ENCODE peak calls at places on chromosomes 5 and 9, in five cellular contexts. B is body of pancreas, G is fibroblast of lung, Y is IMR-90, E is AG04450. S is an unnamed sample. For H3K9me3, the result is how much of the 10 kb centered on the place peaks cover.

GRCh38 chr9:82763631-82764030 is 299.3 kb downstream of the RASEF start:
- DNase-seq in E (no peak), G (no peak), Y (no peak), B (no peak), S (no peak)

GRCh38 chr9:2158111-2158610 is 143.0 kb downstream of the SMARCA2 start:
- DNase-seq in B (peak), Y (peak), E (no peak), G (peak), S (peak)

GRCh38 chr9:1050125-1050895 is at the start of gene DMRT2:
- DNase-seq in B (peak), Y (peak), E (no peak), G (peak), S (peak)

GRCh38 chr9:136927343-136928261 is 16.9 kb downstream of the FBXW5 start:
- DNase-seq in G (no peak), E (no peak), B (no peak), Y (peak), S (no peak)

GRCh38 chr9:137355445-137356365 is 53.6 kb upstream of the NRARP start:
- DNase-seq in B (no peak), E (no peak), G (no peak), Y (peak), S (no peak)

GRCh38 chr9:120710110-120710981 is 3.9 kb downstream of the MEGF9 start:
- DNase-seq in E (no peak), Y (peak), G (peak), B (peak), S (peak)

GRCh38 chr9:121750715-121751623 is 99.5 kb downstream of the DAB2IP start:
- DNase-seq in E (no peak), Y (no peak), G (no peak), B (peak), S (peak)

GRCh38 chr9:3845549-3845948 is 319.7 kb upstream of the RFX3 start:
- DNase-seq in Y (no peak), G (no peak), E (no peak), B (no peak), S (no peak)

GRCh38 chr9:70120834-70121510 is 77.3 kb downstream of the MAMDC2 start:
- DNase-seq in E (peak), Y (peak), G (peak), B (peak), S (no peak)

GRCh38 chr9:133990366-133991210 is 1.5 kb downstream of the VAV2 start:
- DNase-seq in B (peak), E (no peak), G (peak), Y (peak), S (peak)

GRCh38 chr9:98797491-98797890 is 1.1 kb upstream of the ANKS6 start:
- DNase-seq in G (no peak), B (no peak), Y (no peak), E (no peak), S (no peak)

GRCh38 chr9:128877852-128878251 is 3.9 kb downstream of the KYAT1 start:
- DNase-seq in B (no peak), Y (no peak), G (no peak), E (no peak), S (no peak)

GRCh38 chr9:136223871-136224640 is 19.1 kb upstream of the LHX3 start:
- DNase-seq in Y (no peak), B (no peak), G (no peak), E (no peak), S (no peak)

GRCh38 chr9:87338075-87338989 is 159.3 kb upstream of the DAPK1 start:
- DNase-seq in B (no peak), Y (no peak), E (no peak), G (no peak), S (no peak)

GRCh38 chr5:154309361-154309725 is 118.8 kb downstream of the GALNT10 start:
- DNase-seq in G (no peak), Y (peak), E (no peak), B (no peak), S (no peak)

GRCh38 chr5:88660947-88661869 is 221.8 kb downstream of the MEF2C start:
- DNase-seq in Y (peak), G (peak), B (peak), E (no peak), S (no peak)

GRCh38 chr5:77146896-77147295 is 59.8 kb upstream of the ZBED3 start:
- DNase-seq in E (no peak), G (no peak), Y (no peak), B (no peak), S (no peak)

GRCh38 chr9:2241461-2241874 is 226.3 kb downstream of the SMARCA2 start:
- DNase-seq in B (peak), Y (peak), G (peak), E (peak), S (no peak)

GRCh38 chr5:111680737-111681413 is 76.1 kb downstream of the NREP start:
- DNase-seq in B (peak), E (peak), G (peak), Y (peak), S (peak)

GRCh38 chr5:154077692-154078091 is 38.9 kb downstream of the MFAP3 start:
- DNase-seq in E (no peak), Y (peak), B (peak), G (peak), S (peak)

GRCh38 chr5:59038169-59039002 is 455.5 kb downstream of the RAB3C start:
- DNase-seq in E (no peak), Y (peak), B (no peak), G (peak), S (no peak)

GRCh38 chr9:107123389-107123788 is 159.7 kb upstream of the RAD23B start:
- DNase-seq in E (no peak), Y (no peak), G (no peak), B (no peak), S (no peak)

GRCh38 chr9:129822825-129823162 is 1.1 kb downstream of the TOR1A start:
- DNase-seq in B (no peak), E (no peak), G (no peak), Y (no peak), S (no peak)

GRCh38 chr5:78899922-78900362 is 85.2 kb downstream of the ARSB start:
- DNase-seq in B (peak), Y (peak), G (peak), E (no peak), S (peak)

GRCh38 chr9:6197330-6197729 is 18.3 kb upstream of the IL33 start:
- DNase-seq in E (no peak), Y (peak), G (peak), B (peak), S (peak)

GRCh38 chr9:111094433-111095421 is 56.5 kb upstream of the LPAR1 start:
- DNase-seq in E (peak), B (peak), Y (peak), G (peak), S (no peak)

GRCh38 chr9:99694393-99694792 is 127.3 kb upstream of the NR4A3 start:
- DNase-seq in Y (no peak), E (no peak), B (no peak), G (no peak), S (no peak)

GRCh38 chr9:136722969-136723356 is 10.6 kb downstream of the DIPK1B start:
- DNase-seq in E (no peak), Y (no peak), G (no peak), B (no peak), S (no peak)

GRCh38 chr9:36993933-36994764 is 39.9 kb downstream of the PAX5 start:
- DNase-seq in Y (no peak), E (no peak), G (no peak), B (no peak), S (no peak)

GRCh38 chr5:45205403-45205961 is 396.7 kb downstream of the MRPS30 start:
- DNase-seq in E (no peak), B (no peak), Y (no peak), G (no peak), S (no peak)

DNA sequence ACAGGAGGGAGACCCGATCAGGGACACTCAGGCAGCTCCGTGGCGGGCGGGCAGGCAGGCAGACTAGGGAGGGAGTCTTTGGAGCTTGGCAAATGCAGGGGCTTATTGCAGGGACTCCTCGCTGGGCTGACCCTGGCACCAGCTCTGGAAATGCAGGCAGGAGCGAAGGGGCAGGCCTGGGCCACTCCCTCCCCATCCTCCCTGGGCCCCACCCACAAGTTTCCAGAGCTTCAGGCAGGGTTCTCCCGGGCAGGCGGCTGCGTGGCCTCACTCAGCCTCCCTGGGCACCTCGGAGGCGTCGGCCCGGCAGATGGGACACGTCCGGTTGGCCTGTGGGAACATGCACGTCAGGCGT is 8.5 kb downstream of the RNF44 start:
- DNase-seq in G (no peak), E (no peak), B (no peak), Y (no peak), S (no peak)
- H3K27ac ChIP-seq in G (no peak), E (no peak), B (no peak), Y (no peak), S (no peak)

DNA sequence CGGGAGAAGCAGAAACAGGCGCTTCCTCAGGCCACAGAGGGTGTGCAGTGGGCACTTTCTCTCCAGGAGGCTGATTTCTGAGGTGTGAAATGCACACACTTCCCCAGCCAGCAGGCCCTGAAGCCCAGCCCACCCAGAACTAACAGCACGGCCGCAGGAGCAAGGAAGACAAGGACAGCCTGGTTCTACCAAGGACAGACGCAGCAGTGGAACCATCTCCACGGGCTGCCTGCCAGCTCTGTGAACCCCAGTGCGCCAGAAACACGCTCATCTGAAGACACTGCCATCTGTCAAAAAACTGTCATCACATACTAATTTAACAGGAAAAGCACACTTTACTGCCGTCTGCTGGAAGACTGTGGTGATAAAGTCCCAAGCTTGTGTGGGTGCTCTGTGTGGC is 40.7 kb downstream of the MAPK9 start:
- DNase-seq in G (no peak), B (no peak), E (no peak), Y (no peak), S (no peak)
- H3K9me3 ChIP-seq in G (under half), B (half or more), E (half or more), Y (half or more), S (under half)

DNA sequence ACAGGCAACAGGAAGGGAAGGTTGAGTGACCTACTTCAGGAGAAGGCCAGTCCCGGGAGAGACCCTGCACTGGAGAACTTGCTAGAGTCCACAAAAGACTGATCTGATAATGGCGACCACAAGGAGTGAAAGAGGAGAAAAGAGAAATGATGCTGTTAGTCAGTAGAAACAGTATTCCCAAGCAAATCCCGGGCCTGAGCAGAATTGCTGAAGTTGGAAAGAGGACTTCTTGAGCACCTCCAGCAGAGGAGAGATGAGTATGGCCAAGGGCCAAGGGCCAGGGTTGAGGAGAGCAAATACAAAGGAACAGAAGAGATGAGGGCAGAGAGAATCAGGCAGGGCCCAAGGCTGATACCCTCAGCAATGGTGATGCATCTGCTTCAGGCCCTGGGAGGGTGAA is 392.2 kb downstream of the EBF1 start:
- DNase-seq in B (no peak), Y (no peak), E (no peak), G (no peak), S (no peak)
- H3K4me3 ChIP-seq in B (no peak), Y (no peak), E (no peak), G (no peak), S (no peak)

GRCh38 chr5:157484768-157485167 is 24.8 kb downstream of the NIPAL4 start:
- DNase-seq in E (no peak), G (peak), Y (peak), B (no peak), S (no peak)

GRCh38 chr5:157487358-157487757 is 27.3 kb downstream of the NIPAL4 start:
- DNase-seq in Y (no peak), B (no peak), G (no peak), E (no peak), S (no peak)

GRCh38 chr5:157485811-157486739 is 26.1 kb downstream of the NIPAL4 start:
- DNase-seq in B (no peak), G (no peak), Y (no peak), E (no peak), S (no peak)

GRCh38 chr5:157485340-157485739 is 25.3 kb downstream of the NIPAL4 start:
- DNase-seq in G (no peak), E (no peak), B (no peak), Y (no peak), S (no peak)

DNA sequence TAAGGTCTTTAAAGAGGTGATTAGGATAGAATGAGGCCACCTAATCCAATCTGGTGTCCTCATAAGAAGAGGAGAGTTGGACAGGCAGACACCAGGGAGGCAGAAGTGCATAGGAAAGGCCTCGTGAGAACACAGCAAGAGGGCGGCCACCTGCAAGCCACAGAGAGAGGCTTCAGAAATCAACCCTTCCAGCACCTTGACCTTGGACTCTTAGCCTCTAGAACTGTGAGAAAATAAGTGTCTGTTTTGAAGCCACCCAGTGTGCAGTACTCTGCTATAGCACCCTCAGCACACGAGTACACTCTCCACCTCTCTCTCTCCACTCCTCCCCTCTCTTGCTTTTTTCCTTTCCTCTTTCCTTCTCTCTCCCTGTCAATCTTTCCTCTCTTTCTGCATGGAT is 26.8 kb downstream of the NIPAL4 start:
- DNase-seq in E (no peak), B (peak), Y (no peak), G (no peak), S (no peak)
- H3K27ac ChIP-seq in E (no peak), B (no peak), Y (no peak), G (no peak), S (no peak)

GRCh38 chr5:57036621-57037160 is 84.8 kb upstream of the MIER3 start:
- DNase-seq in G (no peak), B (no peak), E (no peak), Y (no peak), S (peak)
- H3K9me3 ChIP-seq in G (under half), B (under half), E (under half), Y (under half), S (under half)